ENCODE peak calls at places on chromosomes 3 and 15, in seven cellular contexts. One of them, this sample, is unnamed.
A peak's percentile ranks its signal among the peaks of the same experiment; 100 is the strongest.

GRCh38 chr15:43903864-43904290 is 77.1 kb downstream of the WDR76 start:
- DNase-seq in sigmoid colon: no peak
- DNase-seq in bronchial epithelial cell: peak; percentile 42
- DNase-seq in H9: peak; percentile 87
- DNase-seq in cardiac fibroblast: peak; percentile 74
- DNase-seq in omental fat pad: peak; percentile 47
- DNase-seq in mammary epithelial cell: peak; percentile 36
- DNase-seq in this sample: peak; percentile 80

GRCh38 chr15:57149196-57149595 is 227.1 kb upstream of the CGNL1 start:
- DNase-seq in H9: no peak
- DNase-seq in sigmoid colon: no peak
- DNase-seq in bronchial epithelial cell: peak; percentile 63
- DNase-seq in mammary epithelial cell: peak; percentile 65
- DNase-seq in cardiac fibroblast: peak; percentile 80
- DNase-seq in omental fat pad: no peak
- DNase-seq in this sample: no peak

GRCh38 chr3:151925419-151925818 is 52.0 kb downstream of the SUCNR1 start:
- DNase-seq in omental fat pad: no peak
- DNase-seq in bronchial epithelial cell: peak; percentile 47
- DNase-seq in H9: no peak
- DNase-seq in sigmoid colon: no peak
- DNase-seq in mammary epithelial cell: peak; percentile 46
- DNase-seq in cardiac fibroblast: no peak
- DNase-seq in this sample: no peak

GRCh38 chr3:181292984-181293383 is 303.4 kb upstream of the DNAJC19 start:
- DNase-seq in sigmoid colon: no peak
- DNase-seq in cardiac fibroblast: no peak
- DNase-seq in mammary epithelial cell: peak; percentile 68
- DNase-seq in bronchial epithelial cell: peak; percentile 80
- DNase-seq in H9: no peak
- DNase-seq in omental fat pad: no peak
- DNase-seq in this sample: no peak

GRCh38 chr15:101562428-101563059 is 73.0 kb upstream of the PCSK6 start:
- DNase-seq in H9: no peak
- DNase-seq in bronchial epithelial cell: no peak
- DNase-seq in mammary epithelial cell: no peak
- DNase-seq in cardiac fibroblast: no peak
- DNase-seq in sigmoid colon: peak; percentile 52
- DNase-seq in omental fat pad: no peak
- DNase-seq in this sample: no peak

GRCh38 chr15:58556028-58556361 is 124.2 kb downstream of the LIPC start:
- DNase-seq in bronchial epithelial cell: no peak
- DNase-seq in omental fat pad: no peak
- DNase-seq in H9: no peak
- DNase-seq in mammary epithelial cell: no peak
- DNase-seq in cardiac fibroblast: no peak
- DNase-seq in sigmoid colon: no peak
- DNase-seq in this sample: no peak

GRCh38 chr3:152291649-152292066 is 22.9 kb downstream of the MBNL1 start:
- DNase-seq in omental fat pad: no peak
- DNase-seq in sigmoid colon: no peak
- DNase-seq in mammary epithelial cell: no peak
- DNase-seq in cardiac fibroblast: no peak
- DNase-seq in bronchial epithelial cell: no peak
- DNase-seq in H9: no peak
- DNase-seq in this sample: no peak

GRCh38 chr15:92848852-92849598 is 51.1 kb upstream of the CHD2 start:
- DNase-seq in bronchial epithelial cell: no peak
- DNase-seq in H9: no peak
- DNase-seq in sigmoid colon: no peak
- DNase-seq in omental fat pad: no peak
- DNase-seq in cardiac fibroblast: peak; percentile 96
- DNase-seq in mammary epithelial cell: no peak
- DNase-seq in this sample: peak; percentile 62

GRCh38 chr3:194364652-194365434 is 4.7 kb downstream of the LRRC15 start:
- DNase-seq in bronchial epithelial cell: no peak
- DNase-seq in mammary epithelial cell: no peak
- DNase-seq in sigmoid colon: no peak
- DNase-seq in cardiac fibroblast: peak; percentile 69
- DNase-seq in H9: no peak
- DNase-seq in omental fat pad: no peak
- DNase-seq in this sample: no peak

GRCh38 chr3:169790687-169791429 is 17.7 kb downstream of the MYNN start:
- DNase-seq in sigmoid colon: no peak
- DNase-seq in omental fat pad: no peak
- DNase-seq in cardiac fibroblast: peak; percentile 6
- DNase-seq in H9: no peak
- DNase-seq in bronchial epithelial cell: peak; percentile 55
- DNase-seq in mammary epithelial cell: no peak
- DNase-seq in this sample: no peak

GRCh38 chr3:75262661-75263060 is 401.5 kb upstream of the FRG2C start:
- DNase-seq in sigmoid colon: no peak
- DNase-seq in mammary epithelial cell: peak; percentile 43
- DNase-seq in cardiac fibroblast: no peak
- DNase-seq in omental fat pad: no peak
- DNase-seq in bronchial epithelial cell: peak; percentile 91
- DNase-seq in H9: no peak
- DNase-seq in this sample: no peak

GRCh38 chr3:64382171-64382570 is 156.9 kb upstream of the PRICKLE2 start:
- DNase-seq in bronchial epithelial cell: peak; percentile 21
- DNase-seq in H9: no peak
- DNase-seq in sigmoid colon: no peak
- DNase-seq in cardiac fibroblast: no peak
- DNase-seq in mammary epithelial cell: no peak
- DNase-seq in omental fat pad: no peak
- DNase-seq in this sample: no peak
- TF ChIP-seq CTCF in bronchial epithelial cell: no peak
- TF ChIP-seq CTCF in H9: peak; percentile 23
- TF ChIP-seq CTCF in sigmoid colon: no peak
- TF ChIP-seq CTCF in cardiac fibroblast: no peak
- TF ChIP-seq CTCF in mammary epithelial cell: no peak
- TF ChIP-seq CTCF in omental fat pad: no peak
- TF ChIP-seq CTCF in this sample: no peak

DNA sequence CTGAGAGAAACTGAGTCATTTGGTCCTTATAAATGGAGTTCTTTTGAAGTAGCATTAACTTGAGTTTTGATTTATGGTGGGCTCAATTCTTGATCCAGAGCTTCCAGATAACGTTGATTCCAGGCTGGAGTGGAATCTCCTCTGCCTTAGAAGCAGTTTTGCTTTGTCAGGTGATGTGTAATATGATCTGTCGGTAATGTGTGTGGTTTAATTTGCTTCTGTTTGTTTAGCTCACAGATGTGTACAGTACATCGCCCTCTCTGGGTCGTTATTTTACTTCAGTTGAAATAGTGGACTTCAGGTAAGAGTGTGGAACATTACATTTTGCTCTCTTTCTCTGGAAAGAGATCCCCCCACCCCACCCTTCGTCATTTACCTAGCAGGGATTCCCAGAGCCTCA is 23.1 kb downstream of the C3orf52 start:
- DNase-seq in bronchial epithelial cell: no peak
- DNase-seq in mammary epithelial cell: no peak
- DNase-seq in sigmoid colon: no peak
- DNase-seq in omental fat pad: no peak
- DNase-seq in H9: no peak
- DNase-seq in cardiac fibroblast: no peak
- DNase-seq in this sample: no peak
- TF ChIP-seq CTCF in bronchial epithelial cell: no peak
- TF ChIP-seq CTCF in mammary epithelial cell: no peak
- TF ChIP-seq CTCF in sigmoid colon: no peak
- TF ChIP-seq CTCF in omental fat pad: no peak
- TF ChIP-seq CTCF in H9: no peak
- TF ChIP-seq CTCF in cardiac fibroblast: no peak
- TF ChIP-seq CTCF in this sample: no peak

DNA sequence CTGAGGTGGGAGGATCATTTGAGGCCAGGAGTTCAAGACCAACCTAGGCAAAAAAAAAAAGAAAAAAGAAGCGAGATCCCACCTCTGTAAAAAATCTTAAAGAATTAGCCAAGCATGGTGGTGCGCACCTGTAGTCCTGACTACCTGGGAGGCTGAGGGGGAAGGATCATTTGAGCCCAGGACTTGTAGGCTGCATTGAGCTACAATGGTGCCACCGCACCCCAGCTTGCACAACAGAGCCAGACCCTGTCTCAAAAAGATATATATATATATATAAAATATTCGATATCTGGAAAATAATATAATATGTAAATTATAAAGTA is 1.1 kb upstream of the IMP3 start:
- DNase-seq in bronchial epithelial cell: no peak
- DNase-seq in cardiac fibroblast: no peak
- DNase-seq in mammary epithelial cell: no peak
- DNase-seq in H9: no peak
- DNase-seq in sigmoid colon: no peak
- DNase-seq in omental fat pad: no peak
- DNase-seq in this sample: no peak
- TF ChIP-seq CTCF in bronchial epithelial cell: no peak
- TF ChIP-seq CTCF in cardiac fibroblast: no peak
- TF ChIP-seq CTCF in mammary epithelial cell: no peak
- TF ChIP-seq CTCF in H9: no peak
- TF ChIP-seq CTCF in sigmoid colon: no peak
- TF ChIP-seq CTCF in omental fat pad: no peak
- TF ChIP-seq CTCF in this sample: no peak

DNA sequence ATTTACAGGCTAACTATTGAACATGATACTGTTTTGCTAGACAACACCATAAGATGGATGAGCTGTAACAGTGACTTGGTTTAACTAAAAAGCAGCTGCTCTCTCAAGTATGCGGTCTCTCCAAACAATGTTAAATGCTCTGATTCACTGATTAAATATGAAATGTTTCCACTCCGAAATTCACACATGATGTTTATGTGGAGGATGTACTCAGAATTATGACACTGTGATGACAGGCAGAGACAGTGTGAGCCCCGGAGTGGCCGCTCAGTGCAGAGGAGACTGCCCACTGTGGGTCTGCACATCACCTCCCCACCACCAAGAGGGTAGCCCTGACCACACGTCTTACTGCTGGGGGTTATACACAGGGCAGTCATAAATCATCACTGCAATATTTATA is 84.0 kb upstream of the MEX3B start:
- DNase-seq in mammary epithelial cell: no peak
- DNase-seq in cardiac fibroblast: peak; percentile 65
- DNase-seq in H9: no peak
- DNase-seq in bronchial epithelial cell: peak; percentile 35
- DNase-seq in omental fat pad: no peak
- DNase-seq in sigmoid colon: no peak
- DNase-seq in this sample: no peak
- TF ChIP-seq CTCF in mammary epithelial cell: no peak
- TF ChIP-seq CTCF in cardiac fibroblast: no peak
- TF ChIP-seq CTCF in H9: no peak
- TF ChIP-seq CTCF in bronchial epithelial cell: no peak
- TF ChIP-seq CTCF in omental fat pad: no peak
- TF ChIP-seq CTCF in sigmoid colon: no peak
- TF ChIP-seq CTCF in this sample: no peak

GRCh38 chr15:56124391-56124790 is 119.3 kb downstream of the RFX7 start:
- DNase-seq in mammary epithelial cell: no peak
- DNase-seq in omental fat pad: no peak
- DNase-seq in H9: no peak
- DNase-seq in bronchial epithelial cell: no peak
- DNase-seq in cardiac fibroblast: no peak
- DNase-seq in sigmoid colon: no peak
- DNase-seq in this sample: no peak
- TF ChIP-seq CTCF in mammary epithelial cell: no peak
- TF ChIP-seq CTCF in omental fat pad: no peak
- TF ChIP-seq CTCF in H9: no peak
- TF ChIP-seq CTCF in bronchial epithelial cell: no peak
- TF ChIP-seq CTCF in cardiac fibroblast: no peak
- TF ChIP-seq CTCF in sigmoid colon: no peak
- TF ChIP-seq CTCF in this sample: no peak

GRCh38 chr3:127580327-127581060 is 10.0 kb downstream of the TPRA1 start:
- DNase-seq in mammary epithelial cell: no peak
- DNase-seq in sigmoid colon: no peak
- DNase-seq in omental fat pad: no peak
- DNase-seq in H9: no peak
- DNase-seq in bronchial epithelial cell: no peak
- DNase-seq in cardiac fibroblast: no peak
- DNase-seq in this sample: no peak
- TF ChIP-seq CTCF in mammary epithelial cell: no peak
- TF ChIP-seq CTCF in sigmoid colon: no peak
- TF ChIP-seq CTCF in omental fat pad: no peak
- TF ChIP-seq CTCF in H9: no peak
- TF ChIP-seq CTCF in bronchial epithelial cell: no peak
- TF ChIP-seq CTCF in cardiac fibroblast: no peak
- TF ChIP-seq CTCF in this sample: no peak

This sample was measured in GM10248.